ENCODE peak calls at places on chromosomes 2 and 18, in ten cellular contexts. G, Y, M, D, A, H, W, N, X and Q are unnamed samples.

GRCh38 chr2:62660582-62661262 is 44.8 kb upstream of the EHBP1 start:
- DNase-seq in G (no peak), N (no peak), A (peak), W (no peak), M (no peak), D (peak), H (peak), Y (no peak), X (no peak), Q (no peak)

GRCh38 chr2:20514596-20515269 is 67.9 kb downstream of the RHOB start:
- DNase-seq in Y (no peak), M (no peak), A (peak), W (no peak), H (peak), N (no peak), X (peak), D (peak), G (peak), Q (peak)

GRCh38 chr18:55420977-55421611 is 166.9 kb downstream of the TCF4 start:
- DNase-seq in W (no peak), A (no peak), H (no peak), M (no peak), G (no peak), X (no peak), N (no peak), Y (no peak), D (no peak), Q (no peak)

GRCh38 chr18:35610089-35610488 is 28.5 kb downstream of the GALNT1 start:
- DNase-seq in M (no peak), N (no peak), X (no peak), G (no peak), H (no peak), D (no peak), W (no peak), Y (no peak), A (no peak), Q (no peak)

GRCh38 chr2:134224005-134224404 is 29.9 kb upstream of the MGAT5 start:
- DNase-seq in X (no peak), D (no peak), A (no peak), H (no peak), M (no peak), Y (no peak), W (no peak), G (no peak), N (no peak), Q (no peak)

GRCh38 chr18:49804096-49804495 is 9.2 kb downstream of the ACAA2 start:
- DNase-seq in M (no peak), G (no peak), W (no peak), N (no peak), Y (no peak), H (no peak), D (no peak), X (no peak), A (no peak), Q (no peak)

GRCh38 chr2:73891276-73891901 is 1.4 kb upstream of the ACTG2 start:
- DNase-seq in X (no peak), N (no peak), H (no peak), G (no peak), M (no peak), D (no peak), A (no peak), Y (no peak), W (no peak), Q (no peak)

GRCh38 chr2:27717070-27717453 is 53.4 kb downstream of the SLC4A1AP start:
- DNase-seq in G (no peak), W (no peak), D (peak), A (peak), N (peak), M (no peak), X (no peak), H (no peak), Y (no peak), Q (no peak)

GRCh38 chr2:128642801-128643200 is 324.1 kb upstream of the HS6ST1 start:
- DNase-seq in M (no peak), Y (no peak), N (no peak), W (no peak), G (no peak), X (no peak), H (no peak), D (no peak), A (no peak), Q (peak)

GRCh38 chr2:148813603-148814065 is 61.4 kb upstream of the KIF5C start:
- DNase-seq in D (no peak), Y (no peak), W (no peak), M (no peak), G (no peak), X (no peak), A (no peak), H (no peak), N (no peak), Q (no peak)

GRCh38 chr2:81324046-81324445 is 1019.5 kb upstream of the LRRTM1 start:
- DNase-seq in A (no peak), M (no peak), X (no peak), H (no peak), Y (no peak), G (no peak), D (no peak), N (no peak), W (no peak), Q (no peak)

GRCh38 chr2:157820202-157820601 is 55.9 kb downstream of the ACVR1 start:
- DNase-seq in D (no peak), G (no peak), H (no peak), W (no peak), Y (no peak), A (no peak), N (no peak), X (peak), M (no peak), Q (no peak)

GRCh38 chr18:25310045-25310444 is 41.9 kb downstream of the ZNF521 start:
- DNase-seq in N (no peak), G (no peak), A (no peak), X (no peak), Y (no peak), M (no peak), H (peak), D (peak), W (no peak), Q (no peak)

GRCh38 chr2:220811952-220812570 is 760.0 kb downstream of the EPHA4 start:
- DNase-seq in D (peak), Y (no peak), N (no peak), W (no peak), A (peak), G (no peak), X (no peak), H (peak), M (no peak), Q (no peak)

GRCh38 chr2:26590439-26590838 is 50.7 kb downstream of the CIB4 start:
- DNase-seq in W (no peak), G (no peak), H (no peak), M (no peak), N (no peak), A (no peak), Y (no peak), X (no peak), D (no peak), Q (no peak)

GRCh38 chr2:105748564-105748963 is 3.9 kb downstream of the NCK2 start:
- DNase-seq in D (no peak), H (no peak), A (no peak), G (no peak), X (no peak), W (no peak), N (no peak), M (no peak), Y (no peak), Q (no peak)

GRCh38 chr18:79397830-79398761 is 2.4 kb downstream of the NFATC1 start:
- DNase-seq in H (no peak), A (no peak), D (no peak), Y (no peak), X (peak), W (no peak), G (no peak), N (no peak), M (no peak), Q (no peak)

GRCh38 chr2:2808551-2809058 is 477.5 kb upstream of the MYT1L start:
- DNase-seq in M (no peak), D (no peak), W (no peak), X (no peak), N (no peak), G (no peak), Y (no peak), H (no peak), A (no peak), Q (no peak)